ENCODE peak calls at places on chromosomes 1 and 21, in seven cellular contexts. S is naive B cell; B is A549; L is NCI-H1417; P is activated T-cell treated with anti-CD3 and anti-CD28 coated beads, Interleukin-2, amount 50 U/mL, for 4 hours; H is GOT3; F is NCI-H1105. K is an unnamed sample.

GRCh38 chr1:201630582-201630981 is 91.7 kb downstream of the NAV1 start:
- DNase-seq in S (no peak), B (no peak), L (peak; percentile 37), P (no peak), H (no peak), F (no peak), K (no peak)

GRCh38 chr1:206498685-206499084 is 8.6 kb upstream of the RASSF5 start:
- DNase-seq in S (no peak), B (no peak), L (no peak), P (no peak), H (no peak), F (no peak), K (no peak)

GRCh38 chr1:176643536-176643935 is 180.6 kb downstream of the PAPPA2 start:
- DNase-seq in S (no peak), B (no peak), L (no peak), P (no peak), H (no peak), F (no peak), K (no peak)

GRCh38 chr1:184513966-184514365 is 127.1 kb downstream of the C1orf21 start:
- DNase-seq in S (no peak), B (peak; percentile 35), L (no peak), P (no peak), H (no peak), F (no peak), K (no peak)

GRCh38 chr1:183163311-183163710 is 22.8 kb upstream of the LAMC2 start:
- DNase-seq in S (no peak), B (peak; percentile 84), L (peak; percentile 24), P (no peak), H (no peak), F (no peak), K (no peak)

GRCh38 chr21:17089121-17089520 is 423.7 kb upstream of the CXADR start:
- DNase-seq in S (no peak), B (no peak), L (peak; percentile 10), P (no peak), H (no peak), F (peak; percentile 64), K (no peak)

GRCh38 chr1:98660941-98661543 is 479 bp upstream of the SNX7 start:
- DNase-seq in S (no peak), B (no peak), L (no peak), P (no peak), H (no peak), F (no peak), K (no peak)

GRCh38 chr1:86948212-86948611 is 33.8 kb downstream of the HS2ST1 start:
- DNase-seq in S (no peak), B (no peak), L (no peak), P (no peak), H (no peak), F (no peak), K (no peak)

GRCh38 chr1:54872041-54872342 is 15.0 kb downstream of the DHCR24 start:
- DNase-seq in S (no peak), B (no peak), L (no peak), P (no peak), H (no peak), F (no peak), K (no peak)

GRCh38 chr1:19327301-19327700 is 15.2 kb downstream of the SLC66A1 start:
- DNase-seq in S (no peak), B (no peak), L (no peak), P (no peak), H (no peak), F (no peak), K (no peak)